ENCODE peak calls at places on chromosomes 12 and 14, in seven cellular contexts. One of them, this sample, is unnamed.

GRCh38 chr14:86673523-86673969 is 1143.6 kb downstream of the FLRT2 start:
- DNase-seq in AG20443: no peak
- DNase-seq in activated naive CD8-positive, alpha-beta T cell treated with anti-CD3 and anti-CD28 coated beads, Interleukin-2, amount 50 U/mL, for 24 hours: no peak
- DNase-seq in left colon: no peak
- DNase-seq in activated naive CD4-positive, alpha-beta T cell treated with anti-CD3 and anti-CD28 coated beads, Interleukin-2, amount 50 U/mL, for 72 hours: no peak
- DNase-seq in retina: no peak
- DNase-seq in tibial nerve: no peak
- DNase-seq in this sample: no peak

GRCh38 chr12:8033153-8034044 is 883 bp downstream of the FOXJ2 start:
- DNase-seq in tibial nerve: peak
- DNase-seq in activated naive CD4-positive, alpha-beta T cell treated with anti-CD3 and anti-CD28 coated beads, Interleukin-2, amount 50 U/mL, for 72 hours: peak
- DNase-seq in activated naive CD8-positive, alpha-beta T cell treated with anti-CD3 and anti-CD28 coated beads, Interleukin-2, amount 50 U/mL, for 24 hours: peak
- DNase-seq in AG20443: peak
- DNase-seq in retina: no peak
- DNase-seq in left colon: peak
- DNase-seq in this sample: no peak

GRCh38 chr12:96164951-96165858 is 29.0 kb upstream of the ELK3 start:
- DNase-seq in AG20443: no peak
- DNase-seq in tibial nerve: no peak
- DNase-seq in activated naive CD8-positive, alpha-beta T cell treated with anti-CD3 and anti-CD28 coated beads, Interleukin-2, amount 50 U/mL, for 24 hours: no peak
- DNase-seq in retina: peak
- DNase-seq in activated naive CD4-positive, alpha-beta T cell treated with anti-CD3 and anti-CD28 coated beads, Interleukin-2, amount 50 U/mL, for 72 hours: no peak
- DNase-seq in left colon: no peak
- DNase-seq in this sample: no peak

GRCh38 chr12:2286461-2287131 is 233.8 kb downstream of the CACNA1C start:
- DNase-seq in activated naive CD8-positive, alpha-beta T cell treated with anti-CD3 and anti-CD28 coated beads, Interleukin-2, amount 50 U/mL, for 24 hours: no peak
- DNase-seq in AG20443: peak
- DNase-seq in retina: no peak
- DNase-seq in left colon: no peak
- DNase-seq in activated naive CD4-positive, alpha-beta T cell treated with anti-CD3 and anti-CD28 coated beads, Interleukin-2, amount 50 U/mL, for 72 hours: no peak
- DNase-seq in tibial nerve: no peak
- DNase-seq in this sample: no peak

GRCh38 chr12:19707948-19708409 is 268.7 kb downstream of the AEBP2 start:
- DNase-seq in tibial nerve: no peak
- DNase-seq in retina: no peak
- DNase-seq in activated naive CD8-positive, alpha-beta T cell treated with anti-CD3 and anti-CD28 coated beads, Interleukin-2, amount 50 U/mL, for 24 hours: no peak
- DNase-seq in left colon: no peak
- DNase-seq in activated naive CD4-positive, alpha-beta T cell treated with anti-CD3 and anti-CD28 coated beads, Interleukin-2, amount 50 U/mL, for 72 hours: no peak
- DNase-seq in AG20443: no peak
- DNase-seq in this sample: peak

GRCh38 chr12:4268549-4269181 is 4.9 kb upstream of the CCND2 start:
- DNase-seq in activated naive CD8-positive, alpha-beta T cell treated with anti-CD3 and anti-CD28 coated beads, Interleukin-2, amount 50 U/mL, for 24 hours: no peak
- DNase-seq in activated naive CD4-positive, alpha-beta T cell treated with anti-CD3 and anti-CD28 coated beads, Interleukin-2, amount 50 U/mL, for 72 hours: no peak
- DNase-seq in retina: peak
- DNase-seq in AG20443: no peak
- DNase-seq in tibial nerve: no peak
- DNase-seq in left colon: peak
- DNase-seq in this sample: no peak

GRCh38 chr12:106866426-106867080 is 89.2 kb upstream of the TMEM263 start:
- DNase-seq in retina: no peak
- DNase-seq in activated naive CD4-positive, alpha-beta T cell treated with anti-CD3 and anti-CD28 coated beads, Interleukin-2, amount 50 U/mL, for 72 hours: no peak
- DNase-seq in left colon: no peak
- DNase-seq in AG20443: no peak
- DNase-seq in activated naive CD8-positive, alpha-beta T cell treated with anti-CD3 and anti-CD28 coated beads, Interleukin-2, amount 50 U/mL, for 24 hours: no peak
- DNase-seq in tibial nerve: no peak
- DNase-seq in this sample: no peak

GRCh38 chr12:68538722-68539614 is 71.7 kb upstream of the RAP1B start:
- DNase-seq in activated naive CD4-positive, alpha-beta T cell treated with anti-CD3 and anti-CD28 coated beads, Interleukin-2, amount 50 U/mL, for 72 hours: peak
- DNase-seq in activated naive CD8-positive, alpha-beta T cell treated with anti-CD3 and anti-CD28 coated beads, Interleukin-2, amount 50 U/mL, for 24 hours: peak
- DNase-seq in tibial nerve: peak
- DNase-seq in AG20443: peak
- DNase-seq in left colon: no peak
- DNase-seq in retina: no peak
- DNase-seq in this sample: no peak

GRCh38 chr14:47191693-47192092 is 483.7 kb downstream of the MDGA2 start:
- DNase-seq in left colon: no peak
- DNase-seq in AG20443: no peak
- DNase-seq in activated naive CD8-positive, alpha-beta T cell treated with anti-CD3 and anti-CD28 coated beads, Interleukin-2, amount 50 U/mL, for 24 hours: no peak
- DNase-seq in tibial nerve: no peak
- DNase-seq in retina: no peak
- DNase-seq in activated naive CD4-positive, alpha-beta T cell treated with anti-CD3 and anti-CD28 coated beads, Interleukin-2, amount 50 U/mL, for 72 hours: no peak
- DNase-seq in this sample: no peak

GRCh38 chr12:3044141-3044630 is 33.0 kb upstream of the TSPAN9 start:
- DNase-seq in left colon: no peak
- DNase-seq in activated naive CD4-positive, alpha-beta T cell treated with anti-CD3 and anti-CD28 coated beads, Interleukin-2, amount 50 U/mL, for 72 hours: no peak
- DNase-seq in AG20443: no peak
- DNase-seq in tibial nerve: no peak
- DNase-seq in retina: no peak
- DNase-seq in activated naive CD8-positive, alpha-beta T cell treated with anti-CD3 and anti-CD28 coated beads, Interleukin-2, amount 50 U/mL, for 24 hours: no peak
- DNase-seq in this sample: no peak

GRCh38 chr14:104708606-104709268 is 15.3 kb upstream of the ADSS1 start:
- DNase-seq in AG20443: peak
- DNase-seq in activated naive CD8-positive, alpha-beta T cell treated with anti-CD3 and anti-CD28 coated beads, Interleukin-2, amount 50 U/mL, for 24 hours: peak
- DNase-seq in tibial nerve: peak
- DNase-seq in activated naive CD4-positive, alpha-beta T cell treated with anti-CD3 and anti-CD28 coated beads, Interleukin-2, amount 50 U/mL, for 72 hours: peak
- DNase-seq in left colon: peak
- DNase-seq in retina: peak
- DNase-seq in this sample: no peak

GRCh38 chr12:103441437-103442186 is 54.2 kb downstream of the C12orf42 start:
- DNase-seq in retina: no peak
- DNase-seq in tibial nerve: no peak
- DNase-seq in activated naive CD4-positive, alpha-beta T cell treated with anti-CD3 and anti-CD28 coated beads, Interleukin-2, amount 50 U/mL, for 72 hours: peak
- DNase-seq in left colon: no peak
- DNase-seq in activated naive CD8-positive, alpha-beta T cell treated with anti-CD3 and anti-CD28 coated beads, Interleukin-2, amount 50 U/mL, for 24 hours: peak
- DNase-seq in AG20443: no peak
- DNase-seq in this sample: no peak

GRCh38 chr14:101122855-101123129 is 219.3 kb upstream of the RTL1 start:
- DNase-seq in retina: no peak
- DNase-seq in tibial nerve: no peak
- DNase-seq in activated naive CD8-positive, alpha-beta T cell treated with anti-CD3 and anti-CD28 coated beads, Interleukin-2, amount 50 U/mL, for 24 hours: no peak
- DNase-seq in activated naive CD4-positive, alpha-beta T cell treated with anti-CD3 and anti-CD28 coated beads, Interleukin-2, amount 50 U/mL, for 72 hours: no peak
- DNase-seq in left colon: no peak
- DNase-seq in AG20443: no peak
- DNase-seq in this sample: no peak

GRCh38 chr14:70642313-70643235 is 858 bp downstream of the TTC9 start:
- DNase-seq in left colon: peak
- DNase-seq in activated naive CD8-positive, alpha-beta T cell treated with anti-CD3 and anti-CD28 coated beads, Interleukin-2, amount 50 U/mL, for 24 hours: peak
- DNase-seq in tibial nerve: no peak
- DNase-seq in retina: peak
- DNase-seq in AG20443: peak
- DNase-seq in activated naive CD4-positive, alpha-beta T cell treated with anti-CD3 and anti-CD28 coated beads, Interleukin-2, amount 50 U/mL, for 72 hours: peak
- DNase-seq in this sample: no peak

GRCh38 chr14:61332658-61333029 is 11.3 kb downstream of the PRKCH start:
- DNase-seq in tibial nerve: no peak
- DNase-seq in AG20443: no peak
- DNase-seq in activated naive CD4-positive, alpha-beta T cell treated with anti-CD3 and anti-CD28 coated beads, Interleukin-2, amount 50 U/mL, for 72 hours: no peak
- DNase-seq in retina: no peak
- DNase-seq in activated naive CD8-positive, alpha-beta T cell treated with anti-CD3 and anti-CD28 coated beads, Interleukin-2, amount 50 U/mL, for 24 hours: no peak
- DNase-seq in left colon: no peak
- DNase-seq in this sample: no peak

GRCh38 chr12:109863961-109864712 is 16.2 kb downstream of the GLTP start:
- DNase-seq in retina: peak
- DNase-seq in tibial nerve: no peak
- DNase-seq in activated naive CD4-positive, alpha-beta T cell treated with anti-CD3 and anti-CD28 coated beads, Interleukin-2, amount 50 U/mL, for 72 hours: no peak
- DNase-seq in activated naive CD8-positive, alpha-beta T cell treated with anti-CD3 and anti-CD28 coated beads, Interleukin-2, amount 50 U/mL, for 24 hours: no peak
- DNase-seq in AG20443: peak
- DNase-seq in left colon: no peak
- DNase-seq in this sample: no peak

GRCh38 chr12:88781909-88782308 is 201.6 kb upstream of the KITLG start:
- DNase-seq in tibial nerve: no peak
- DNase-seq in activated naive CD8-positive, alpha-beta T cell treated with anti-CD3 and anti-CD28 coated beads, Interleukin-2, amount 50 U/mL, for 24 hours: no peak
- DNase-seq in activated naive CD4-positive, alpha-beta T cell treated with anti-CD3 and anti-CD28 coated beads, Interleukin-2, amount 50 U/mL, for 72 hours: no peak
- DNase-seq in AG20443: peak
- DNase-seq in retina: no peak
- DNase-seq in left colon: no peak
- DNase-seq in this sample: peak

GRCh38 chr14:105484069-105484996 is 2.4 kb upstream of the CRIP1 start:
- DNase-seq in retina: no peak
- DNase-seq in activated naive CD8-positive, alpha-beta T cell treated with anti-CD3 and anti-CD28 coated beads, Interleukin-2, amount 50 U/mL, for 24 hours: peak
- DNase-seq in tibial nerve: no peak
- DNase-seq in activated naive CD4-positive, alpha-beta T cell treated with anti-CD3 and anti-CD28 coated beads, Interleukin-2, amount 50 U/mL, for 72 hours: no peak
- DNase-seq in AG20443: peak
- DNase-seq in left colon: peak
- DNase-seq in this sample: no peak

GRCh38 chr12:109535863-109536250 is 37.4 kb downstream of the MMAB start:
- DNase-seq in left colon: no peak
- DNase-seq in activated naive CD4-positive, alpha-beta T cell treated with anti-CD3 and anti-CD28 coated beads, Interleukin-2, amount 50 U/mL, for 72 hours: no peak
- DNase-seq in AG20443: no peak
- DNase-seq in activated naive CD8-positive, alpha-beta T cell treated with anti-CD3 and anti-CD28 coated beads, Interleukin-2, amount 50 U/mL, for 24 hours: no peak
- DNase-seq in retina: no peak
- DNase-seq in tibial nerve: no peak
- DNase-seq in this sample: no peak

GRCh38 chr12:3130053-3130805 is 53.0 kb downstream of the TSPAN9 start:
- DNase-seq in left colon: no peak
- DNase-seq in AG20443: no peak
- DNase-seq in tibial nerve: no peak
- DNase-seq in activated naive CD8-positive, alpha-beta T cell treated with anti-CD3 and anti-CD28 coated beads, Interleukin-2, amount 50 U/mL, for 24 hours: no peak
- DNase-seq in retina: no peak
- DNase-seq in activated naive CD4-positive, alpha-beta T cell treated with anti-CD3 and anti-CD28 coated beads, Interleukin-2, amount 50 U/mL, for 72 hours: no peak
- DNase-seq in this sample: no peak

GRCh38 chr12:25482637-25483036 is 70.4 kb downstream of the LMNTD1 start:
- DNase-seq in AG20443: peak
- DNase-seq in retina: no peak
- DNase-seq in left colon: no peak
- DNase-seq in activated naive CD8-positive, alpha-beta T cell treated with anti-CD3 and anti-CD28 coated beads, Interleukin-2, amount 50 U/mL, for 24 hours: no peak
- DNase-seq in tibial nerve: no peak
- DNase-seq in activated naive CD4-positive, alpha-beta T cell treated with anti-CD3 and anti-CD28 coated beads, Interleukin-2, amount 50 U/mL, for 72 hours: no peak
- DNase-seq in this sample: no peak

GRCh38 chr12:34625116-34625515 is 602.8 kb downstream of the ALG10 start:
- DNase-seq in retina: no peak
- DNase-seq in activated naive CD4-positive, alpha-beta T cell treated with anti-CD3 and anti-CD28 coated beads, Interleukin-2, amount 50 U/mL, for 72 hours: no peak
- DNase-seq in activated naive CD8-positive, alpha-beta T cell treated with anti-CD3 and anti-CD28 coated beads, Interleukin-2, amount 50 U/mL, for 24 hours: no peak
- DNase-seq in AG20443: peak
- DNase-seq in left colon: no peak
- DNase-seq in tibial nerve: no peak
- DNase-seq in this sample: no peak

GRCh38 chr12:121958521-121959240 is 40.3 kb downstream of the CFAP251 start:
- DNase-seq in tibial nerve: no peak
- DNase-seq in AG20443: peak
- DNase-seq in left colon: no peak
- DNase-seq in activated naive CD8-positive, alpha-beta T cell treated with anti-CD3 and anti-CD28 coated beads, Interleukin-2, amount 50 U/mL, for 24 hours: no peak
- DNase-seq in retina: peak
- DNase-seq in activated naive CD4-positive, alpha-beta T cell treated with anti-CD3 and anti-CD28 coated beads, Interleukin-2, amount 50 U/mL, for 72 hours: no peak
- DNase-seq in this sample: no peak

GRCh38 chr12:53750812-53751335 is 905 bp downstream of the CISTR start:
- DNase-seq in activated naive CD4-positive, alpha-beta T cell treated with anti-CD3 and anti-CD28 coated beads, Interleukin-2, amount 50 U/mL, for 72 hours: no peak
- DNase-seq in AG20443: no peak
- DNase-seq in left colon: peak
- DNase-seq in retina: peak
- DNase-seq in activated naive CD8-positive, alpha-beta T cell treated with anti-CD3 and anti-CD28 coated beads, Interleukin-2, amount 50 U/mL, for 24 hours: no peak
- DNase-seq in tibial nerve: no peak
- DNase-seq in this sample: no peak